ENCODE peak calls at places on chromosomes 1 and 21, in five cellular contexts. One of them, this sample, is unnamed. For H3K36me3, the result is how much of the 10 kb centered on the place peaks cover.

GRCh38 chr1:236143104-236143948 is 987 bp downstream of the GPR137B start:
- DNase-seq in CD8-positive, alpha-beta T cell: no peak
- DNase-seq in pancreas: no peak
- DNase-seq in IMR-90: peak
- DNase-seq in lower lobe of right lung: no peak
- DNase-seq in this sample: no peak

GRCh38 chr1:196180847-196181593 is 427.2 kb downstream of the KCNT2 start:
- DNase-seq in CD8-positive, alpha-beta T cell: no peak
- DNase-seq in pancreas: no peak
- DNase-seq in IMR-90: peak
- DNase-seq in lower lobe of right lung: no peak
- DNase-seq in this sample: no peak

GRCh38 chr1:229759037-229759435 is 133.0 kb downstream of the URB2 start:
- DNase-seq in CD8-positive, alpha-beta T cell: no peak
- DNase-seq in pancreas: no peak
- DNase-seq in IMR-90: peak
- DNase-seq in lower lobe of right lung: no peak
- DNase-seq in this sample: no peak

GRCh38 chr1:95640746-95641145 is 406.7 kb downstream of the RWDD3 start:
- DNase-seq in CD8-positive, alpha-beta T cell: no peak
- DNase-seq in pancreas: peak
- DNase-seq in IMR-90: no peak
- DNase-seq in lower lobe of right lung: no peak
- DNase-seq in this sample: no peak

GRCh38 chr1:173095632-173096031 is 44.9 kb upstream of the TNFSF18 start:
- DNase-seq in CD8-positive, alpha-beta T cell: no peak
- DNase-seq in pancreas: no peak
- DNase-seq in IMR-90: peak
- DNase-seq in lower lobe of right lung: no peak
- DNase-seq in this sample: no peak

GRCh38 chr1:183467687-183468086 is 4.6 kb upstream of the SMG7 start:
- DNase-seq in CD8-positive, alpha-beta T cell: no peak
- DNase-seq in pancreas: no peak
- DNase-seq in IMR-90: no peak
- DNase-seq in lower lobe of right lung: no peak
- DNase-seq in this sample: no peak

GRCh38 chr1:240602189-240602588 is 9.8 kb downstream of the GREM2 start:
- DNase-seq in CD8-positive, alpha-beta T cell: no peak
- DNase-seq in pancreas: no peak
- DNase-seq in IMR-90: peak
- DNase-seq in lower lobe of right lung: no peak
- DNase-seq in this sample: no peak

GRCh38 chr21:28018741-28019669 is 973.7 kb downstream of the LTN1 start:
- DNase-seq in CD8-positive, alpha-beta T cell: no peak
- DNase-seq in pancreas: peak
- DNase-seq in IMR-90: peak
- DNase-seq in lower lobe of right lung: no peak
- DNase-seq in this sample: peak

GRCh38 chr1:40383488-40384412 is 10.2 kb downstream of the SMAP2 start:
- DNase-seq in CD8-positive, alpha-beta T cell: no peak
- DNase-seq in pancreas: peak
- DNase-seq in IMR-90: peak
- DNase-seq in lower lobe of right lung: no peak
- DNase-seq in this sample: no peak

GRCh38 chr1:167328762-167329483 is 108.2 kb downstream of the POU2F1 start:
- DNase-seq in CD8-positive, alpha-beta T cell: no peak
- DNase-seq in pancreas: no peak
- DNase-seq in IMR-90: peak
- DNase-seq in lower lobe of right lung: no peak
- DNase-seq in this sample: peak

GRCh38 chr1:107550358-107550757 is 409.5 kb downstream of the NTNG1 start:
- DNase-seq in CD8-positive, alpha-beta T cell: no peak
- DNase-seq in pancreas: no peak
- DNase-seq in IMR-90: no peak
- DNase-seq in lower lobe of right lung: no peak
- DNase-seq in this sample: no peak

GRCh38 chr1:169859001-169859400 is 34.7 kb downstream of the SCYL3 start:
- DNase-seq in CD8-positive, alpha-beta T cell: no peak
- DNase-seq in pancreas: no peak
- DNase-seq in IMR-90: no peak
- DNase-seq in lower lobe of right lung: no peak
- DNase-seq in this sample: no peak

GRCh38 chr1:169853335-169853734 is 40.4 kb downstream of the SCYL3 start:
- DNase-seq in CD8-positive, alpha-beta T cell: no peak
- DNase-seq in pancreas: no peak
- DNase-seq in IMR-90: no peak
- DNase-seq in lower lobe of right lung: no peak
- DNase-seq in this sample: no peak

GRCh38 chr1:169860750-169861149 is 32.9 kb downstream of the SCYL3 start:
- DNase-seq in CD8-positive, alpha-beta T cell: no peak
- DNase-seq in pancreas: no peak
- DNase-seq in IMR-90: no peak
- DNase-seq in lower lobe of right lung: no peak
- DNase-seq in this sample: no peak

GRCh38 chr1:169860187-169860586 is 33.5 kb downstream of the SCYL3 start:
- DNase-seq in CD8-positive, alpha-beta T cell: no peak
- DNase-seq in pancreas: no peak
- DNase-seq in IMR-90: no peak
- DNase-seq in lower lobe of right lung: no peak
- DNase-seq in this sample: no peak

GRCh38 chr1:169858467-169858866 is 35.2 kb downstream of the SCYL3 start:
- DNase-seq in CD8-positive, alpha-beta T cell: no peak
- DNase-seq in pancreas: no peak
- DNase-seq in IMR-90: peak
- DNase-seq in lower lobe of right lung: no peak
- DNase-seq in this sample: no peak
- H3K36me3 ChIP-seq in CD8-positive, alpha-beta T cell: under half
- H3K36me3 ChIP-seq in pancreas: half or more
- H3K36me3 ChIP-seq in IMR-90: under half
- H3K36me3 ChIP-seq in lower lobe of right lung: half or more
- H3K36me3 ChIP-seq in this sample: under half

GRCh38 chr1:51675177-51675780 is 58.4 kb downstream of the OSBPL9 start:
- DNase-seq in CD8-positive, alpha-beta T cell: no peak
- DNase-seq in pancreas: no peak
- DNase-seq in IMR-90: peak
- DNase-seq in lower lobe of right lung: no peak
- DNase-seq in this sample: no peak

GRCh38 chr1:51684776-51685175 is 67.9 kb downstream of the OSBPL9 start:
- DNase-seq in CD8-positive, alpha-beta T cell: no peak
- DNase-seq in pancreas: no peak
- DNase-seq in IMR-90: no peak
- DNase-seq in lower lobe of right lung: no peak
- DNase-seq in this sample: no peak

GRCh38 chr1:51679435-51679834 is 62.5 kb downstream of the OSBPL9 start:
- DNase-seq in CD8-positive, alpha-beta T cell: no peak
- DNase-seq in pancreas: no peak
- DNase-seq in IMR-90: peak
- DNase-seq in lower lobe of right lung: no peak
- DNase-seq in this sample: peak
- TF ChIP-seq CTCF in CD8-positive, alpha-beta T cell: no peak
- TF ChIP-seq CTCF in pancreas: no peak
- TF ChIP-seq CTCF in IMR-90: no peak
- TF ChIP-seq CTCF in lower lobe of right lung: no peak
- TF ChIP-seq CTCF in this sample: no peak

GRCh38 chr1:205739348-205740160 is 10.4 kb downstream of the NUCKS1 start:
- DNase-seq in CD8-positive, alpha-beta T cell: no peak
- DNase-seq in pancreas: no peak
- DNase-seq in IMR-90: peak
- DNase-seq in lower lobe of right lung: no peak
- DNase-seq in this sample: no peak

GRCh38 chr1:205741681-205742080 is 8.3 kb downstream of the NUCKS1 start:
- DNase-seq in CD8-positive, alpha-beta T cell: no peak
- DNase-seq in pancreas: no peak
- DNase-seq in IMR-90: no peak
- DNase-seq in lower lobe of right lung: no peak
- DNase-seq in this sample: no peak

GRCh38 chr1:205744403-205744802 is 5.6 kb downstream of the NUCKS1 start:
- DNase-seq in CD8-positive, alpha-beta T cell: no peak
- DNase-seq in pancreas: no peak
- DNase-seq in IMR-90: no peak
- DNase-seq in lower lobe of right lung: no peak
- DNase-seq in this sample: no peak

GRCh38 chr1:205746757-205747412 is 3.1 kb downstream of the NUCKS1 start:
- DNase-seq in CD8-positive, alpha-beta T cell: no peak
- DNase-seq in pancreas: no peak
- DNase-seq in IMR-90: no peak
- DNase-seq in lower lobe of right lung: no peak
- DNase-seq in this sample: no peak

GRCh38 chr1:205743977-205744376 is 6.0 kb downstream of the NUCKS1 start:
- DNase-seq in CD8-positive, alpha-beta T cell: no peak
- DNase-seq in pancreas: no peak
- DNase-seq in IMR-90: no peak
- DNase-seq in lower lobe of right lung: no peak
- DNase-seq in this sample: no peak
- H3K36me3 ChIP-seq in CD8-positive, alpha-beta T cell: under half
- H3K36me3 ChIP-seq in pancreas: under half
- H3K36me3 ChIP-seq in IMR-90: under half
- H3K36me3 ChIP-seq in lower lobe of right lung: under half
- H3K36me3 ChIP-seq in this sample: under half

GRCh38 chr1:52140633-52141512 is 1.0 kb upstream of the ZFYVE9 start:
- DNase-seq in CD8-positive, alpha-beta T cell: no peak
- DNase-seq in pancreas: no peak
- DNase-seq in IMR-90: no peak
- DNase-seq in lower lobe of right lung: no peak
- DNase-seq in this sample: no peak

GRCh38 chr1:52145137-52145536 is 3.2 kb downstream of the ZFYVE9 start:
- DNase-seq in CD8-positive, alpha-beta T cell: no peak
- DNase-seq in pancreas: no peak
- DNase-seq in IMR-90: no peak
- DNase-seq in lower lobe of right lung: no peak
- DNase-seq in this sample: no peak

GRCh38 chr1:52141513-52142219 is at the start of gene ZFYVE9:
- DNase-seq in CD8-positive, alpha-beta T cell: peak
- DNase-seq in pancreas: peak
- DNase-seq in IMR-90: peak
- DNase-seq in lower lobe of right lung: peak
- DNase-seq in this sample: peak

GRCh38 chr1:52139817-52140540 is 1.9 kb upstream of the ZFYVE9 start:
- DNase-seq in CD8-positive, alpha-beta T cell: peak
- DNase-seq in pancreas: no peak
- DNase-seq in IMR-90: peak
- DNase-seq in lower lobe of right lung: no peak
- DNase-seq in this sample: peak

GRCh38 chr1:52142220-52143153 is 598 bp downstream of the ZFYVE9 start:
- DNase-seq in CD8-positive, alpha-beta T cell: peak
- DNase-seq in pancreas: peak
- DNase-seq in IMR-90: peak
- DNase-seq in lower lobe of right lung: peak
- DNase-seq in this sample: peak
- TF ChIP-seq CTCF in CD8-positive, alpha-beta T cell: no peak
- TF ChIP-seq CTCF in pancreas: no peak
- TF ChIP-seq CTCF in IMR-90: peak
- TF ChIP-seq CTCF in lower lobe of right lung: no peak
- TF ChIP-seq CTCF in this sample: no peak